ENCODE peak calls at places on chromosomes 16 and 17, in six cellular contexts. K is T-cell, W is substantia nigra, S is NCI-H1105, L is A549, N is amygdala. C is an unnamed sample.

GRCh38 chr17:82645516-82645915 is 2.7 kb downstream of the WDR45B start:
- DNase-seq in L (no peak), N (no peak), K (no peak), S (no peak), W (no peak), C (no peak)

GRCh38 chr16:55754056-55754455 is 78.8 kb downstream of the CES1 start:
- DNase-seq in K (no peak), W (no peak), N (no peak), S (no peak), L (no peak), C (no peak)

GRCh38 chr17:61490540-61490975 is 38.3 kb downstream of the TBX4 start:
- DNase-seq in S (no peak), N (no peak), L (peak), W (no peak), K (no peak), C (no peak)

GRCh38 chr16:52408197-52408845 is 138.6 kb downstream of the TOX3 start:
- DNase-seq in K (no peak), N (no peak), L (no peak), W (no peak), S (no peak), C (no peak)

GRCh38 chr16:67516296-67517177 is 12.1 kb upstream of the RIPOR1 start:
- DNase-seq in N (no peak), K (no peak), S (no peak), W (no peak), L (peak), C (no peak)

GRCh38 chr17:78252111-78252634 is 20.7 kb downstream of the TMEM235 start:
- DNase-seq in L (no peak), W (no peak), N (no peak), S (no peak), K (peak), C (peak)

GRCh38 chr16:67236551-67237395 is 9.8 kb downstream of the TMEM208 start:
- DNase-seq in L (peak), N (no peak), S (no peak), K (peak), W (no peak), C (peak)

GRCh38 chr16:67883146-67883871 is 1.4 kb upstream of the NRN1L start:
- DNase-seq in N (no peak), S (no peak), K (no peak), W (no peak), L (no peak), C (no peak)

GRCh38 chr17:16818821-16819683 is 129.0 kb downstream of the CCDC144A start:
- DNase-seq in N (no peak), L (no peak), K (no peak), W (no peak), S (no peak), C (no peak)

GRCh38 chr17:32912218-32912897 is 15.6 kb upstream of the TMEM98 start:
- DNase-seq in K (no peak), N (no peak), W (no peak), L (no peak), S (no peak), C (no peak)

GRCh38 chr16:75319513-75320401 is 68.3 kb upstream of the BCAR1 start:
- DNase-seq in S (no peak), W (no peak), N (no peak), L (no peak), K (no peak), C (peak)

C was measured in CD4-positive, CD25-positive, alpha-beta regulatory T cell.